ENCODE peak calls at places on chromosomes 16 and 17, in eight cellular contexts. One of them, this sample, is unnamed.

GRCh38 chr17:10183931-10184930 is 14.2 kb downstream of the GAS7 start:
- DNase-seq in A549: no peak
- DNase-seq in transverse colon: no peak
- DNase-seq in K562: no peak
- DNase-seq in upper lobe of left lung: no peak
- DNase-seq in SK-N-SH: no peak
- DNase-seq in stomach: no peak
- DNase-seq in tibial nerve: no peak
- DNase-seq in this sample: no peak

GRCh38 chr16:13070268-13070667 is 168.9 kb downstream of the SHISA9 start:
- DNase-seq in A549: no peak
- DNase-seq in transverse colon: no peak
- DNase-seq in K562: no peak
- DNase-seq in SK-N-SH: peak
- DNase-seq in stomach: no peak
- DNase-seq in upper lobe of left lung: no peak
- DNase-seq in tibial nerve: no peak
- DNase-seq in this sample: no peak

GRCh38 chr16:63841271-63841670 is 1280.6 kb downstream of the CDH11 start:
- DNase-seq in A549: no peak
- DNase-seq in transverse colon: no peak
- DNase-seq in upper lobe of left lung: no peak
- DNase-seq in K562: no peak
- DNase-seq in tibial nerve: no peak
- DNase-seq in stomach: no peak
- DNase-seq in SK-N-SH: no peak
- DNase-seq in this sample: no peak

GRCh38 chr16:86751081-86752030 is 173.0 kb downstream of the FOXL1 start:
- DNase-seq in transverse colon: no peak
- DNase-seq in K562: no peak
- DNase-seq in SK-N-SH: no peak
- DNase-seq in stomach: no peak
- DNase-seq in A549: no peak
- DNase-seq in upper lobe of left lung: no peak
- DNase-seq in tibial nerve: no peak
- DNase-seq in this sample: no peak

GRCh38 chr16:53282975-53283946 is 151.0 kb upstream of the RBL2 start:
- DNase-seq in K562: peak
- DNase-seq in transverse colon: no peak
- DNase-seq in A549: peak
- DNase-seq in upper lobe of left lung: no peak
- DNase-seq in SK-N-SH: peak
- DNase-seq in stomach: no peak
- DNase-seq in tibial nerve: no peak
- DNase-seq in this sample: no peak

GRCh38 chr17:46126840-46127239 is 66.4 kb downstream of the KANSL1 start:
- DNase-seq in K562: no peak
- DNase-seq in upper lobe of left lung: no peak
- DNase-seq in transverse colon: no peak
- DNase-seq in SK-N-SH: no peak
- DNase-seq in tibial nerve: no peak
- DNase-seq in A549: no peak
- DNase-seq in stomach: no peak
- DNase-seq in this sample: no peak

GRCh38 chr17:39666601-39667261 is 1.5 kb upstream of the PNMT start:
- DNase-seq in tibial nerve: no peak
- DNase-seq in transverse colon: no peak
- DNase-seq in K562: peak
- DNase-seq in upper lobe of left lung: no peak
- DNase-seq in SK-N-SH: peak
- DNase-seq in A549: no peak
- DNase-seq in stomach: no peak
- DNase-seq in this sample: no peak

GRCh38 chr17:38590988-38591758 is 14.6 kb downstream of the SRCIN1 start:
- DNase-seq in stomach: no peak
- DNase-seq in transverse colon: no peak
- DNase-seq in SK-N-SH: no peak
- DNase-seq in K562: no peak
- DNase-seq in A549: no peak
- DNase-seq in upper lobe of left lung: peak
- DNase-seq in tibial nerve: no peak
- DNase-seq in this sample: no peak

DNA sequence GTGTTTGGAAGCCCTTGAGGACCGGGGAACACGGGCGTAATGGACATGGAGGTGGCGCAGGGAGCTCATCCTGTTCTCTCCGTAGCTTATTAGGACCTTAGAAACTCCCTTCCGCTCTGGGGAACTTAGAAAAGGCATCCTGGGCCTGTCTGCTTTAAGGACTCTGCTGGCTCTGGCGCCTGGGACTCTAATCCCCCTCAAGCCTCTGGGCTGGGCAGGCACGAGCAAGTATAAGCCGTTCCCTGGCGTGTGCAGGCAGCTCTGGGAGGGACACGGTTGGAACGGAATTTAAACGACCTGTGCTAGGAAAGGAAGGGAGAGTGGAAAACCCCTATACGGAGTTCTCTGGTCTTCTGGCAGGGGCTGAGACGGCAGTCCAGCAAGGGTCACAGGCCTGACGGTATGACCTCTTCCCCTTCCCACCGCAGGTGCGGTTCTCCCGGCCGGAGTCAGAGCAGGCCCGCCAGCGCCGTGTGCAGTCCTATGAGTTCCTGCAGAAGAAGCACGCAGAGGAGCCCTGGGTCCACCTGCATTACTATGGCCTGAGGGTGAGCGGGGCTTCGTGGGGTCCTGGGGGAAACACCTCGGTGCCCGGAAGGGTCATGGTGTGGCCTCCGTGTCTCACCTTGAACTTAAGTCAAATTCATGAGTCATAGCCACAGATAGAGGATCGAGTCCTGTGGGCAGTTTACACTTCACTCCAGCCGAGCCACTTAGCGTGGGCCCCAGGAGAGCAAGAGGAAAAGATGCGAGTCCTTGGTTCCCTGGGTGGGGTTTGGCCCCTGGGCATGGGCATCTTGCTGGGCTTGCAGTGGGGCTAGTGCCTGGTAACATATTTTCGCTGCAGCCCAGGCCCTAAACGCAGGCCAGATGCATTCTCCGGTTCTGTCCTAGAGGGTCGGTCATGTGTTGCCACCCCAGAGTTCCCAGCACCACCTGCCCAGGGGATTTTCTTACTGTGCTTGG is 17.7 kb downstream of the POLR3E start:
- DNase-seq in SK-N-SH: no peak
- DNase-seq in K562: no peak
- DNase-seq in tibial nerve: no peak
- DNase-seq in transverse colon: no peak
- DNase-seq in upper lobe of left lung: no peak
- DNase-seq in stomach: peak
- DNase-seq in A549: no peak
- DNase-seq in this sample: no peak
- TF ChIP-seq EP300 in SK-N-SH: no peak
- TF ChIP-seq EP300 in K562: no peak
- TF ChIP-seq EP300 in tibial nerve: no peak
- TF ChIP-seq EP300 in transverse colon: no peak
- TF ChIP-seq EP300 in upper lobe of left lung: no peak
- TF ChIP-seq EP300 in stomach: no peak
- TF ChIP-seq EP300 in A549: no peak
- TF ChIP-seq EP300 in this sample: no peak

DNA sequence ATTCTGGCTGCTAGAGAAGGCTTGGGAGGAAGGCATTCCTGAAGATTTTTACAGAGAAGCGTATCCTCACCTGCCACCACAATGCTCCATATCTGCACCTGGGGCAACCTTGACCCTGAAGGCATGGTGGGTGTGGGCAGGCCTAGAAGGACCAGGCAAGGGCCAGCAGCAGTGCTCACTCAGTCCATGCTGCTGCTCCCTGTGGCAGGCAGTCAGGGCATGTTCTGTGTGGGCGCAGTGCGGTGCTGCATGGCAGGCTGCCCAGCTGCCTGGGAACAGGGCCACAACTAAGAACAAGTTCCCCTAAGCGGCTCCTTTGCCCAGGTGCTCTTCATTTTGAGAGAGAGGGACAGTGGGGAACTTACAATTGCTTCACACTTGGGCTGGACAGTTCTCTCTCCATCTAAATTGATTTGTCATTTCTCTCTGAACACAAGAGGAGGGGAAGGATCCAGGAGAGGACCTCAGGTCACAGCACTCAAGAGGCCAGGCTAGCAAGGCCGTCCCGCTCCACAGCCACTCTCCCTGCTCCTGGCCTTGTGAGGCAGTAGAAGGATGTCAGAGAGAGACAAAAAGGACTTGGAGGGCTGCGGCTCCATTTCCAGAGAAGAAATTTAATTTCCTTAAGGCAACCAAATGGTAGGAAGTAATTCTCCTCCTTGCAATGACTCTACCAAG is 158.8 kb downstream of the AATF start:
- DNase-seq in K562: no peak
- DNase-seq in SK-N-SH: peak
- DNase-seq in A549: no peak
- DNase-seq in transverse colon: no peak
- DNase-seq in tibial nerve: no peak
- DNase-seq in upper lobe of left lung: peak
- DNase-seq in stomach: peak
- DNase-seq in this sample: peak
- TF ChIP-seq EP300 in K562: no peak
- TF ChIP-seq EP300 in SK-N-SH: no peak
- TF ChIP-seq EP300 in A549: no peak
- TF ChIP-seq EP300 in transverse colon: no peak
- TF ChIP-seq EP300 in tibial nerve: no peak
- TF ChIP-seq EP300 in upper lobe of left lung: no peak
- TF ChIP-seq EP300 in stomach: no peak
- TF ChIP-seq EP300 in this sample: no peak

DNA sequence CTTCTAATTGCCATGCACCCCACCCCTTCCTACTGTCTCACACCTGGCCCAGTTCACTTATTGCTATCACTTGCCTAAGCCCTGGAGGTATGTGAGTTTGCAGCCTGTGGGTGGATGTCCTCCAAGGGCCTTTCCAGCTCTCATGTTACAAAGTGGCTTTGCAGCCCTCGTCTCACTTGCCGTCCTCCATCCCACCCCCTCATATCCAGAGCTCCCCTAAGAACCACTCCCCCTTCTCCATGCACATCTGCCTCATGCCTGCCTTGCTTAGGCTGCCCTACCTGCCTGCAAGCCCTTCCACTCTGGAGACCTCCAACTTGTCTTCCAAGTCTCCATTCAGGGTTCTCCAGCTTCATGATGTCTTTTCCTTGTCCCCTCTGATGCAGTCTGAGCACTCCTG is 119.4 kb upstream of the NLRP1 start:
- DNase-seq in stomach: no peak
- DNase-seq in tibial nerve: no peak
- DNase-seq in transverse colon: no peak
- DNase-seq in upper lobe of left lung: no peak
- DNase-seq in SK-N-SH: no peak
- DNase-seq in A549: no peak
- DNase-seq in K562: no peak
- DNase-seq in this sample: no peak
- TF ChIP-seq EP300 in stomach: no peak
- TF ChIP-seq EP300 in tibial nerve: no peak
- TF ChIP-seq EP300 in transverse colon: no peak
- TF ChIP-seq EP300 in upper lobe of left lung: no peak
- TF ChIP-seq EP300 in SK-N-SH: no peak
- TF ChIP-seq EP300 in A549: no peak
- TF ChIP-seq EP300 in K562: no peak
- TF ChIP-seq EP300 in this sample: no peak

DNA sequence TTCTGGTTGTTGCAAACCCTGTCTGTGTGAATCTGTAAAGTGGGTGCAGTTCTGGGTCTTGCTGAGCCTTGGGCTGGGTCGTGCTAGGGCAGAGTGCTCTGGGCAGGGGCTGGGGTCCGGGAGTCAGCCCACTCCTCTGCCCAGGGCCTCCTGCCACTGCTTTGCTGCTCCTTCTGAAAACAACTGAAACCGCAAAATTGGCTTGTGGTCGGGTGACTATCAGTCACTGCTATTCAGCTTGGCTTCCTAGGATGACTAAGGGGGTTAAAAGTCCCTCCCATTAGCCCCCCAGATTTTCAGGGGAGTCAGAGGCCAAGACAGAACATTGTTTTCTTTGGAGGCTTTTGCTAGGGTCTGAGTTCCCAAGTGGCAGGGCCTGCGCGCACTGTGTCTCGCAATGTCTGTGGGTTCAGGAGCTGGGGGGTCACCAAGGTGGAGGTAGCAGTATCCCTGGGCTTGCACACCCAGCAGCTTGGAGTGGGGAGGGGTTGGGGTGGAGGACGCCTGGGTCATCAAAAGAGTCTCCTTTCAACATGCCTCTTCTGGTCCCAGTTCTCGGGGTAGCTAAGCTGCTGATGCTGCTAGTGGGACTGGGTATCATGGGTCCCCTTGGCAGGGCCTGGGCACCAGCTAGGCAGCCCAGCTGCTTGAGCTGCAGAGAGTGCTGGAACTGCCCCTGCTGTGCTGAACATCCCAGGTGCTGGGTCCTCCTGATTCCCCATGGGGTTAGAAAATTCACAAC is 13.5 kb upstream of the TBX21 start:
- DNase-seq in stomach: no peak
- DNase-seq in SK-N-SH: no peak
- DNase-seq in A549: no peak
- DNase-seq in upper lobe of left lung: no peak
- DNase-seq in transverse colon: no peak
- DNase-seq in tibial nerve: no peak
- DNase-seq in K562: peak
- DNase-seq in this sample: no peak
- TF ChIP-seq EP300 in stomach: no peak
- TF ChIP-seq EP300 in SK-N-SH: no peak
- TF ChIP-seq EP300 in A549: no peak
- TF ChIP-seq EP300 in upper lobe of left lung: no peak
- TF ChIP-seq EP300 in transverse colon: no peak
- TF ChIP-seq EP300 in tibial nerve: no peak
- TF ChIP-seq EP300 in K562: no peak
- TF ChIP-seq EP300 in this sample: no peak

GRCh38 chr16:65122974-65123845 is 1.3 kb upstream of the CDH11 start:
- DNase-seq in upper lobe of left lung: no peak
- DNase-seq in transverse colon: peak
- DNase-seq in SK-N-SH: peak
- DNase-seq in tibial nerve: peak
- DNase-seq in stomach: peak
- DNase-seq in A549: no peak
- DNase-seq in K562: no peak
- DNase-seq in this sample: peak
- TF ChIP-seq EP300 in upper lobe of left lung: no peak
- TF ChIP-seq EP300 in transverse colon: no peak
- TF ChIP-seq EP300 in SK-N-SH: no peak
- TF ChIP-seq EP300 in tibial nerve: no peak
- TF ChIP-seq EP300 in stomach: no peak
- TF ChIP-seq EP300 in A549: no peak
- TF ChIP-seq EP300 in K562: no peak
- TF ChIP-seq EP300 in this sample: no peak

This sample was measured in ovary.